ENCODE peak calls at places on chromosome 2, in five cellular contexts. One of them, this sample, is unnamed.

GRCh38 chr2:148796735-148797512 is 78.1 kb upstream of the KIF5C start:
- DNase-seq in K562: no peak
- DNase-seq in H1: no peak
- DNase-seq in GM12878: no peak
- DNase-seq in GM12892: no peak
- DNase-seq in this sample: no peak

GRCh38 chr2:128797533-128797932 is 478.9 kb upstream of the HS6ST1 start:
- DNase-seq in K562: no peak
- DNase-seq in GM12892: no peak
- DNase-seq in H1: no peak
- DNase-seq in GM12878: no peak
- DNase-seq in this sample: no peak

GRCh38 chr2:237209885-237210284 is 124.2 kb downstream of the COPS8 start:
- DNase-seq in GM12878: no peak
- DNase-seq in K562: no peak
- DNase-seq in GM12892: no peak
- DNase-seq in H1: no peak
- DNase-seq in this sample: no peak

GRCh38 chr2:43426305-43427031 is 169.4 kb downstream of the THADA start:
- DNase-seq in GM12892: peak; percentile 37
- DNase-seq in GM12878: peak; percentile 96
- DNase-seq in K562: peak; percentile 72
- DNase-seq in H1: no peak
- DNase-seq in this sample: peak; percentile 35

GRCh38 chr2:1636791-1637415 is 107.4 kb downstream of the PXDN start:
- DNase-seq in GM12878: no peak
- DNase-seq in K562: no peak
- DNase-seq in H1: no peak
- DNase-seq in GM12892: no peak
- DNase-seq in this sample: no peak

GRCh38 chr2:27431395-27431794 is 3.0 kb downstream of the NRBP1 start:
- DNase-seq in GM12878: no peak
- DNase-seq in H1: no peak
- DNase-seq in GM12892: no peak
- DNase-seq in K562: no peak
- DNase-seq in this sample: no peak

GRCh38 chr2:5694016-5694690 is 2.0 kb downstream of the SOX11 start:
- DNase-seq in GM12878: no peak
- DNase-seq in K562: no peak
- DNase-seq in GM12892: no peak
- DNase-seq in H1: no peak
- DNase-seq in this sample: no peak

GRCh38 chr2:54321062-54321461 is 65.0 kb upstream of the TSPYL6 start:
- DNase-seq in K562: no peak
- DNase-seq in GM12878: no peak
- DNase-seq in H1: no peak
- DNase-seq in GM12892: no peak
- DNase-seq in this sample: no peak

GRCh38 chr2:207819839-207820784 is 50.4 kb upstream of the FZD5 start:
- DNase-seq in GM12892: no peak
- DNase-seq in GM12878: no peak
- DNase-seq in K562: no peak
- DNase-seq in H1: no peak
- DNase-seq in this sample: no peak

GRCh38 chr2:204060896-204061640 is 124.5 kb downstream of the ICOS start:
- DNase-seq in H1: no peak
- DNase-seq in GM12892: no peak
- DNase-seq in K562: no peak
- DNase-seq in GM12878: no peak
- DNase-seq in this sample: no peak

GRCh38 chr2:173355132-173355865 is 627 bp downstream of the CDCA7 start:
- DNase-seq in K562: peak; percentile 69
- DNase-seq in H1: peak; percentile 76
- DNase-seq in GM12892: peak; percentile 37
- DNase-seq in GM12878: no peak
- DNase-seq in this sample: peak; percentile 46

GRCh38 chr2:117832332-117832731 is 17.8 kb downstream of the DDX18 start:
- DNase-seq in GM12892: no peak
- DNase-seq in K562: no peak
- DNase-seq in GM12878: no peak
- DNase-seq in H1: no peak
- DNase-seq in this sample: no peak

GRCh38 chr2:142863485-142863921 is 14.0 kb upstream of the KYNU start:
- DNase-seq in H1: no peak
- DNase-seq in K562: no peak
- DNase-seq in GM12892: no peak
- DNase-seq in GM12878: no peak
- DNase-seq in this sample: no peak

GRCh38 chr2:16218651-16219050 is 278.3 kb downstream of the MYCN start:
- DNase-seq in GM12892: no peak
- DNase-seq in K562: peak; percentile 17
- DNase-seq in H1: peak; percentile 63
- DNase-seq in GM12878: no peak
- DNase-seq in this sample: no peak

GRCh38 chr2:39024833-39025232 is 96.0 kb downstream of the SOS1 start:
- DNase-seq in H1: no peak
- DNase-seq in GM12892: no peak
- DNase-seq in K562: no peak
- DNase-seq in GM12878: no peak
- DNase-seq in this sample: no peak

GRCh38 chr2:201990069-201990468 is 43.6 kb upstream of the FZD7 start:
- DNase-seq in GM12878: no peak
- DNase-seq in H1: no peak
- DNase-seq in GM12892: no peak
- DNase-seq in K562: no peak
- DNase-seq in this sample: no peak

GRCh38 chr2:64311948-64312621 is 141.9 kb upstream of the LGALSL start:
- DNase-seq in H1: peak; percentile 49
- DNase-seq in GM12878: no peak
- DNase-seq in K562: no peak
- DNase-seq in GM12892: no peak
- DNase-seq in this sample: no peak

GRCh38 chr2:207245526-207245925 is 79.8 kb upstream of the KLF7 start:
- DNase-seq in K562: no peak
- DNase-seq in H1: no peak
- DNase-seq in GM12892: no peak
- DNase-seq in GM12878: no peak
- DNase-seq in this sample: no peak

GRCh38 chr2:165745916-165746315 is 48.1 kb downstream of the GALNT3 start:
- DNase-seq in GM12878: no peak
- DNase-seq in H1: no peak
- DNase-seq in K562: no peak
- DNase-seq in GM12892: no peak
- DNase-seq in this sample: no peak

GRCh38 chr2:50902365-50902764 is 129.6 kb downstream of the NRXN1 start:
- DNase-seq in K562: no peak
- DNase-seq in GM12892: no peak
- DNase-seq in H1: no peak
- DNase-seq in GM12878: no peak
- DNase-seq in this sample: no peak

GRCh38 chr2:223597071-223597470 is 5.1 kb downstream of the SCG2 start:
- DNase-seq in K562: no peak
- DNase-seq in GM12878: no peak
- DNase-seq in H1: no peak
- DNase-seq in GM12892: no peak
- DNase-seq in this sample: no peak

GRCh38 chr2:170770008-170770303 is 222 bp upstream of the ERICH2 start:
- DNase-seq in K562: no peak
- DNase-seq in GM12878: no peak
- DNase-seq in GM12892: no peak
- DNase-seq in H1: no peak
- DNase-seq in this sample: no peak

GRCh38 chr2:190804182-190804795 is 76.3 kb upstream of the GLS start:
- DNase-seq in H1: no peak
- DNase-seq in K562: no peak
- DNase-seq in GM12878: no peak
- DNase-seq in GM12892: no peak
- DNase-seq in this sample: no peak

GRCh38 chr2:1152375-1152774 is 201.7 kb downstream of the SNTG2 start:
- DNase-seq in H1: no peak
- DNase-seq in K562: no peak
- DNase-seq in GM12878: no peak
- DNase-seq in GM12892: no peak
- DNase-seq in this sample: no peak

GRCh38 chr2:121185571-121186074 is 99.4 kb downstream of the TFCP2L1 start:
- DNase-seq in K562: no peak
- DNase-seq in GM12892: no peak
- DNase-seq in GM12878: no peak
- DNase-seq in H1: no peak
- DNase-seq in this sample: no peak

GRCh38 chr2:175205523-175205922 is 24.0 kb upstream of the ATP5MC3 start:
- DNase-seq in GM12878: no peak
- DNase-seq in GM12892: no peak
- DNase-seq in H1: no peak
- DNase-seq in K562: no peak
- DNase-seq in this sample: no peak

GRCh38 chr2:18299423-18300212 is 260.8 kb downstream of the RDH14 start:
- DNase-seq in H1: no peak
- DNase-seq in GM12878: no peak
- DNase-seq in K562: no peak
- DNase-seq in GM12892: no peak
- DNase-seq in this sample: no peak

GRCh38 chr2:109284816-109285215 is 155.8 kb downstream of the SH3RF3 start:
- DNase-seq in H1: no peak
- DNase-seq in GM12878: no peak
- DNase-seq in K562: no peak
- DNase-seq in GM12892: no peak
- DNase-seq in this sample: no peak

GRCh38 chr2:80238692-80239469 is 65.7 kb downstream of the LRRTM1 start:
- DNase-seq in GM12892: no peak
- DNase-seq in H1: peak; percentile 80
- DNase-seq in K562: peak; percentile 60
- DNase-seq in GM12878: no peak
- DNase-seq in this sample: peak; percentile 5

GRCh38 chr2:68193774-68194372 is 36.2 kb downstream of the PNO1 start:
- DNase-seq in GM12878: no peak
- DNase-seq in GM12892: no peak
- DNase-seq in H1: no peak
- DNase-seq in K562: no peak
- DNase-seq in this sample: no peak

GRCh38 chr2:68193144-68193543 is 35.5 kb downstream of the PNO1 start:
- DNase-seq in K562: peak; percentile 25
- DNase-seq in GM12878: no peak
- DNase-seq in H1: no peak
- DNase-seq in GM12892: no peak
- DNase-seq in this sample: no peak

GRCh38 chr2:68188831-68189230 is 31.1 kb downstream of the PNO1 start:
- DNase-seq in GM12878: no peak
- DNase-seq in GM12892: no peak
- DNase-seq in H1: no peak
- DNase-seq in K562: no peak
- DNase-seq in this sample: no peak

GRCh38 chr2:68187329-68187728 is 29.6 kb downstream of the PNO1 start:
- DNase-seq in K562: no peak
- DNase-seq in GM12878: no peak
- DNase-seq in GM12892: no peak
- DNase-seq in H1: no peak
- DNase-seq in this sample: no peak

DNA sequence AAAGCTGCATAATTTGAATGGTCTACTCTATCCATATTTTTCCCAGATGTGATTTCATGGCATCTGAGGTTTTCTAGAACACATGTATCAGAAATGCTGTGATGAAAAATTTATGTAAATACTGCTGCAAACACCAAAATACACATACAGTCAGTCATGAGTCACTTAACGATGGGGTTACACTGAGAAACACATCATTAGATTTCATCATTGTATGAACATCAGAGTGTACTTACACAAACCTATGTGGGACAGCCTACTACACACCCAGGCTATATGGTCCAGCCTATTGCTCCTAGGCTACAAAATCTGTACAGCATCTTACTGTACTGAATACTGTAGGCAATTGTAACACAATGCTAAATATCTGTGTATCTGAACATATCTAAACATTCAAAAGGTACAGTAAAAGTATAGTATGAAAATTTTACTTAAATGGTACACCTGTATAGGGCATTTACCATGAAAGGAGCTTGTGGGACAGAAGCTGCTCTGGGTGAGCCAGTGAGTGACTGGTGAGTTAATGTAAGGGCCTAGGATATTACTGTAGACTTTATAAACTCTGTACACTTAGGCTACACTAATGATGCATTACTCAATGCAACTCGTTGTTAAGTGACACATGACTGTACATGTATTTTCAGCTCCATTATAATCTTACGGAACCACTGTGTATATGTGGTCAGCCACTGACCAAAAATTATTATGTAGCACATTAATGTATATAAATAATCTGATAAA is 33.5 kb downstream of the PNO1 start:
- DNase-seq in K562: no peak
- DNase-seq in GM12892: no peak
- DNase-seq in GM12878: no peak
- DNase-seq in H1: no peak
- DNase-seq in this sample: no peak
- TF ChIP-seq TAF1 in K562: no peak
- TF ChIP-seq TAF1 in GM12892: no peak
- TF ChIP-seq TAF1 in GM12878: no peak
- TF ChIP-seq TAF1 in H1: no peak
- TF ChIP-seq TAF1 in this sample: no peak

GRCh38 chr2:217807025-217807424 is 195.8 kb downstream of the TNS1 start:
- DNase-seq in H1: no peak
- DNase-seq in GM12878: no peak
- DNase-seq in K562: no peak
- DNase-seq in GM12892: no peak
- DNase-seq in this sample: no peak
- TF ChIP-seq POLR2AphosphoS5 in H1: no peak
- TF ChIP-seq POLR2AphosphoS5 in GM12878: no peak
- TF ChIP-seq POLR2AphosphoS5 in K562: no peak
- TF ChIP-seq POLR2AphosphoS5 in GM12892: no peak
- TF ChIP-seq POLR2AphosphoS5 in this sample: no peak

GRCh38 chr2:158457826-158458616 is 1.3 kb downstream of the PKP4 start:
- DNase-seq in H1: no peak
- DNase-seq in K562: peak; percentile 69
- DNase-seq in GM12878: no peak
- DNase-seq in GM12892: peak; percentile 39
- DNase-seq in this sample: peak; percentile 22
- TF ChIP-seq POLR2A in H1: peak; percentile 82
- TF ChIP-seq POLR2A in K562: peak; percentile 60
- TF ChIP-seq POLR2A in GM12878: no peak
- TF ChIP-seq POLR2A in GM12892: no peak
- TF ChIP-seq POLR2A in this sample: no peak

GRCh38 chr2:176677746-176678145 is 408.5 kb downstream of the MTX2 start:
- DNase-seq in GM12878: no peak
- DNase-seq in GM12892: no peak
- DNase-seq in H1: no peak
- DNase-seq in K562: no peak
- DNase-seq in this sample: no peak

GRCh38 chr2:176678571-176678970 is 409.3 kb downstream of the MTX2 start:
- DNase-seq in GM12878: no peak
- DNase-seq in GM12892: no peak
- DNase-seq in H1: no peak
- DNase-seq in K562: no peak
- DNase-seq in this sample: no peak

GRCh38 chr2:176680916-176681315 is 411.7 kb downstream of the MTX2 start:
- DNase-seq in GM12892: no peak
- DNase-seq in GM12878: no peak
- DNase-seq in H1: no peak
- DNase-seq in K562: no peak
- DNase-seq in this sample: no peak

GRCh38 chr2:176681584-176682115 is 412.4 kb downstream of the MTX2 start:
- DNase-seq in K562: no peak
- DNase-seq in H1: no peak
- DNase-seq in GM12892: no peak
- DNase-seq in GM12878: no peak
- DNase-seq in this sample: no peak

GRCh38 chr2:176679306-176679705 is 410.1 kb downstream of the MTX2 start:
- DNase-seq in H1: no peak
- DNase-seq in GM12878: no peak
- DNase-seq in GM12892: no peak
- DNase-seq in K562: no peak
- DNase-seq in this sample: no peak
- TF ChIP-seq TAF1 in H1: no peak
- TF ChIP-seq TAF1 in GM12878: no peak
- TF ChIP-seq TAF1 in GM12892: no peak
- TF ChIP-seq TAF1 in K562: no peak
- TF ChIP-seq TAF1 in this sample: no peak